ENCODE peak calls at places on chromosomes 12 and 14, in five cellular contexts. A is stimulated activated CD8-positive, alpha-beta memory T cell treated with anti-CD3 and anti-CD28 coated beads, Interleukin-2, amount 100 ng/mL, for 1 hour; Q is M059J; T is NCI-H187 treated with DMSO at 0.1 percent for 48 hours; O is left ventricle myocardium inferior. P is an unnamed sample.

GRCh38 chr12:52010692-52011601 is 4.2 kb downstream of the TAMALIN start:
- DNase-seq in A (no peak), Q (no peak), T (no peak), O (no peak), P (no peak)

GRCh38 chr12:110913119-110914056 is 7.0 kb downstream of the MYL2 start:
- DNase-seq in A (no peak), Q (no peak), T (no peak), O (no peak), P (no peak)

GRCh38 chr12:56165369-56165768 is 7.2 kb downstream of the MYL6 start:
- DNase-seq in A (no peak), Q (no peak), T (no peak), O (no peak), P (no peak)

GRCh38 chr14:104585966-104586702 is 6.6 kb downstream of the C14orf180 start:
- DNase-seq in A (no peak), Q (no peak), T (no peak), O (peak), P (no peak)

GRCh38 chr12:28933864-28934527 is 215.1 kb upstream of the FAR2 start:
- DNase-seq in A (no peak), Q (peak), T (no peak), O (no peak), P (no peak)

GRCh38 chr14:50360093-50360492 is 36.6 kb downstream of the CDKL1 start:
- DNase-seq in A (no peak), Q (no peak), T (no peak), O (no peak), P (no peak)

GRCh38 chr12:113818833-113819232 is 147.3 kb downstream of the RBM19 start:
- DNase-seq in A (no peak), Q (no peak), T (no peak), O (no peak), P (no peak)

GRCh38 chr14:100590726-100591452 is 3.7 kb upstream of the BEGAIN start:
- DNase-seq in A (no peak), Q (no peak), T (no peak), O (peak), P (peak)

GRCh38 chr14:94100847-94101246 is 9.7 kb upstream of the IFI27 start:
- DNase-seq in A (no peak), Q (peak), T (no peak), O (no peak), P (no peak)

GRCh38 chr14:23321572-23322547 is 603 bp downstream of the PABPN1 start:
- DNase-seq in A (no peak), Q (peak), T (no peak), O (peak), P (peak)

GRCh38 chr14:68984686-68985085 is 5.6 kb upstream of the ACTN1 start:
- DNase-seq in A (no peak), Q (no peak), T (no peak), O (no peak), P (no peak)

GRCh38 chr14:93957751-93958566 is 18.4 kb downstream of the ASB2 start:
- DNase-seq in A (no peak), Q (no peak), T (no peak), O (no peak), P (no peak)

GRCh38 chr12:106296179-106296877 is 6.2 kb upstream of the TCP11L2 start:
- DNase-seq in A (no peak), Q (peak), T (no peak), O (no peak), P (no peak)